ENCODE peak calls at places on chromosome 1, in four cellular contexts. P is AG04450, Y is astrocyte of the spinal cord, L is mammary epithelial cell. T is an unnamed sample.
A peak's percentile ranks its signal among the peaks of the same experiment; 100 is the strongest.

GRCh38 chr1:10625076-10625475 is 150.3 kb downstream of the PEX14 start:
- DNase-seq in P (no peak), Y (no peak), L (no peak), T (peak; percentile 67)

GRCh38 chr1:205536759-205537361 is 32.4 kb downstream of the CDK18 start:
- DNase-seq in P (no peak), Y (no peak), L (no peak), T (peak; percentile 49)

GRCh38 chr1:187513190-187513589 is 684.4 kb downstream of the PLA2G4A start:
- DNase-seq in P (no peak), Y (no peak), L (no peak), T (no peak)

GRCh38 chr1:217562229-217562878 is 68.5 kb downstream of the GPATCH2 start:
- DNase-seq in P (peak; percentile 53), Y (peak; percentile 88), L (peak; percentile 75), T (no peak)

GRCh38 chr1:15736035-15736665 is at the start of gene SLC25A34:
- DNase-seq in P (no peak), Y (no peak), L (no peak), T (peak; percentile 92)

GRCh38 chr1:45775794-45776193 is 25.3 kb upstream of the IPP start:
- DNase-seq in P (no peak), Y (no peak), L (no peak), T (no peak)

GRCh38 chr1:171460018-171460585 is 25.2 kb upstream of the PRRC2C start:
- DNase-seq in P (no peak), Y (no peak), L (no peak), T (no peak)

GRCh38 chr1:183571678-183572268 is 18.5 kb downstream of the NCF2 start:
- DNase-seq in P (no peak), Y (no peak), L (no peak), T (no peak)

GRCh38 chr1:226035915-226036314 is 26.6 kb upstream of the H3-3A start:
- DNase-seq in P (no peak), Y (no peak), L (no peak), T (no peak)

GRCh38 chr1:96703186-96703585 is 18.4 kb upstream of the PTBP2 start:
- DNase-seq in P (no peak), Y (peak; percentile 50), L (no peak), T (no peak)

GRCh38 chr1:37478451-37478871 is 4.1 kb downstream of the ZC3H12A start:
- DNase-seq in P (no peak), Y (peak; percentile 54), L (peak; percentile 78), T (no peak)

GRCh38 chr1:47522890-47523811 is 85.3 kb downstream of the FOXD2 start:
- DNase-seq in P (no peak), Y (no peak), L (no peak), T (no peak)

GRCh38 chr1:214438059-214438458 is 113.3 kb downstream of the PTPN14 start:
- DNase-seq in P (no peak), Y (no peak), L (no peak), T (no peak)

GRCh38 chr1:228992044-228992443 is 256.8 kb downstream of the RHOU start:
- DNase-seq in P (no peak), Y (no peak), L (no peak), T (no peak)

GRCh38 chr1:53584446-53585102 is 125.4 kb downstream of the DMRTB1 start:
- DNase-seq in P (no peak), Y (no peak), L (no peak), T (peak; percentile 20)

GRCh38 chr1:37612186-37612585 is 16.4 kb upstream of the GNL2 start:
- DNase-seq in P (no peak), Y (no peak), L (no peak), T (no peak)

GRCh38 chr1:116853680-116854191 is 56.0 kb upstream of the PTGFRN start:
- DNase-seq in P (no peak), Y (peak; percentile 94), L (peak; percentile 83), T (no peak)

GRCh38 chr1:54814571-54814970 is 13.4 kb upstream of the TTC22 start:
- DNase-seq in P (no peak), Y (no peak), L (no peak), T (peak; percentile 62)

DNA sequence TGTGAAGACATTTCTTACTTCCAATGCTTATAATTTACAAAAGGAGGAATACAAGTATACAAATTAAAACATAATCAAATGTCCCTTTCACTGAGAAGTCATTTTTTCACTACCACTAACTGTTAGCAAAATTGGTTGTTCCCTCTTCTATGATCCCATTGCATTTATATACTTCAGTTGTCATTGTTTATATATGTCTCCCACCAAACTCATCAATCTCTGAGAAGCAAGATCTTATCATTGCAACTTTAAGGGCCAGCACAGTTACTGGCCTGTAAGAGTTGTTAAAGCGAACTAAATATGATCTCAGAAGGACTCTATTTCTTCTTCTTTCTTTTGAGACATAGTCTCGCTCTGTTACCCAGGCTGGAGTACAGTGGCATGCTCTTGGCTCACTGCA is 223.3 kb upstream of the DMRTA2 start:
- DNase-seq in P (no peak), Y (no peak), L (no peak), T (no peak)
- TF ChIP-seq CTCF in P (no peak), Y (no peak), L (no peak), T (no peak)

GRCh38 chr1:74714429-74715362 is 18.2 kb downstream of the CRYZ start:
- DNase-seq in P (peak; percentile 8), Y (no peak), L (no peak), T (no peak)
- TF ChIP-seq CTCF in P (no peak), Y (no peak), L (no peak), T (no peak)

GRCh38 chr1:83883979-83884378 is 115.0 kb downstream of the TTLL7 start:
- DNase-seq in P (no peak), Y (no peak), L (peak; percentile 48), T (no peak)

GRCh38 chr1:83887483-83887882 is 111.4 kb downstream of the TTLL7 start:
- DNase-seq in P (no peak), Y (no peak), L (no peak), T (no peak)

DNA sequence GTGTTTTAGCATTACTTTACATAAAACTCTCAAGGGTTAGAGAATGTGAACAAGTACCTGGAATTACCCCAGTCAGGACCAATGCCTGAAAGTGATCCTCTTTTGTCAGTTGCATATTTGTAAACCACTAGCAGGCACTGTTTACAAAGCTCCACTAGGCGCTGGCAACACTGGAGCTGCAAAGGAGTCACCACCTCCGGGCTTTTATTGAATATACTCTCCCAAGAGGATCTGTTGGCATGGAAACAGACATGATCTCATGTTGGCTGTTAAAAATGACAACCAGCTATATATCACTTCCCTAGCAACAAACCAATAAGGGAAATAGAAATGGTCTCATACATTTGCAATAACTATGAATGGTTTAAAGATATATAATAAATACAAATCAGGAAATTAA is 116.0 kb downstream of the TTLL7 start:
- DNase-seq in P (no peak), Y (peak; percentile 58), L (peak; percentile 56), T (no peak)
- TF ChIP-seq CTCF in P (no peak), Y (peak; percentile 21), L (no peak), T (peak; percentile 48)

GRCh38 chr1:56921486-56921885 is 44.3 kb downstream of the C8B start:
- DNase-seq in P (no peak), Y (no peak), L (no peak), T (no peak)

GRCh38 chr1:56922070-56922469 is 43.7 kb downstream of the C8B start:
- DNase-seq in P (no peak), Y (no peak), L (no peak), T (no peak)

GRCh38 chr1:56924116-56924515 is 41.7 kb downstream of the C8B start:
- DNase-seq in P (no peak), Y (no peak), L (no peak), T (no peak)

GRCh38 chr1:56922507-56922906 is 43.3 kb downstream of the C8B start:
- DNase-seq in P (no peak), Y (no peak), L (no peak), T (no peak)

DNA sequence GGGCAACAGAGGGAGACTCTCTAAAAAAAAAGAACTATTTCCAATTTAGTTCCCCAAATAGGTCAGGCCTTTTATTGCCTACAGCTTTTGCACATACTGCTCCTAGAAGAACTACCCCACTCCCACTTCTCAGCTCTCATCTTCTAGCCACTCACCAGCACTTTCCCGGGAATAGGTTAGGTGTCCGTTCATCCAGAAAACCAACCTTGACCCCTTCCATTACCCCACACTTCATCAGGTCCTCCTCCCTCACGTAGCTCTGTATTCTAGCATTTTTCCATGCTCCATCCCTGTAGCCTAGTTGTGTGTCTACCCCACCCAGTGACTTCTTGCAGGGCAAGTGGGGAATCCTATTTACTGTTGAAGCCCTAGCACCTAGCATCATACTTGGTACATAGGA is 42.6 kb downstream of the C8B start:
- DNase-seq in P (no peak), Y (no peak), L (no peak), T (no peak)
- TF ChIP-seq CTCF in P (no peak), Y (no peak), L (no peak), T (no peak)

GRCh38 chr1:182391362-182392044 is at the start of gene GLUL:
- DNase-seq in P (peak; percentile 77), Y (peak; percentile 95), L (peak; percentile 88), T (peak; percentile 94)
- TF ChIP-seq CTCF in P (peak; percentile 11), Y (peak; percentile 28), L (no peak), T (peak; percentile 41)

DNA sequence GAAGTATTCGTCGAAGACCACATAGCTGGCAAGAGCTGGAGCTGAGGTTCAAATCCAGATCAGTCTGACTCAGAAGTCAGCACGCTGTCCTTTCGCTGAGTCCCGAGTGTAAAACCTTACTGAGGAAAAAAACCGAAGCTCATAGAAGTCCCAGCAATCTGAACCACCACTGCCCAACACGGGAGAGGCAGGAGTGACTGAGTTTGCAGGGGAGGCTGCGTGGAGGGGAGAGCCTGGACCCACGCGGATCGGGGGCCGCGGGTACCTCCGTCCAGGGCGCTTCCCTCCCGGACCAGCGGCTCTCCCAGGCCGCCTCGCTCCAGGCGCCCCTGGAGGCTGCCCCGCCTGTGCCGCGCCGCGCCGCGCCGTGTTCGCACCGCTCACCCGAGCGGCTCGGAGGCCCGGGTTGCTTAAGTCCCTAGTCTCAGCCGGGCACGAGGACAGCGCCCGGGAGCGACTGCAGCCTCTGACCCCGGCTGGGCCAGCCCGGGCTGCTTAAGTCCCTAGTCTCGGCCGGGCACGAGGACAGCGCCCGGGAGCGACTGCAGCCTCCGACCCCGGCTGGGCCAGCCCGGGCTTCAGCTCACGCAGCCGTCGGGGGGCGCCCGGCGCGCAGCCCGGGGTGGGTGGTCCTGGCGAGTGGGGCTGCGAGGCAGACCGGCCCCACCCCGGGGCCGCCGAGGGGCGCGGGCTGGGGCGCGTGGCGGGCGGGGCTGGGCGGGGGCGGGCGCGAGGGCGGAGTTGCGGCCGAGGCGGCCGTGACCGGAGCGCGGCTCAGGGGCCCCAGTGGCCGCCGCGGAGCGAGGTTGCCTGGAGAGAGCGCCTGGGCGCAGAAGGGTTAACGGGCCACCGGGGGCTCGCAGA is at the start of gene ADAMTSL4:
- DNase-seq in P (no peak), Y (peak; percentile 83), L (peak; percentile 60), T (no peak)
- TF ChIP-seq CTCF in P (peak; percentile 10), Y (peak; percentile 28), L (no peak), T (peak; percentile 57)

DNA sequence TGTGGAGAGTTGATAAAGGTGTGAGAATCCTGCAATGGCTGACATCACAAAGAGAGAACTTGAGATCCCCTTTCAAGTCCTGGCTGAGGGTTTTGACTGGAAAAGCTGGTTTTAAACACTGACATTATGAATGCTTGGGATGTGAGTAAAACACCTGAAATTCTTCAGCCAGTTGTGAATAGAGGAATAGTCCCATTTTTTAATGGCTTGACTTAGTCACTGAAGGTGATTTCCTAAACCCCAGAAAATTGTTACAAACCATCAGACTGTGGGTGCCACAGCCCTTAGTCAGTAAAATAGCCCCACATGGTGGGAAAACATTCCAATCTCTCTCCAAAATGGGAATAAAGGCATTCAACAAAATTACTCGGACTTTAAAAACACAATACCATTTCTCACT is 107.7 kb upstream of the LMO4 start:
- DNase-seq in P (no peak), Y (no peak), L (peak; percentile 85), T (no peak)
- TF ChIP-seq CTCF in P (no peak), Y (no peak), L (no peak), T (no peak)

T was measured in chondrocyte.